ENCODE peak calls at places on chromosomes 12 and 14, in nine cellular contexts. H is neural crest cell, J is BJ, K is WTC11, O is neural progenitor cell, C is glutamatergic neuron, E is spleen, B is thoracic aorta, R is WERI-Rb-1. W is an unnamed sample.

GRCh38 chr12:33205986-33206385 is 233.6 kb downstream of the SYT10 start:
- DNase-seq in H (no peak), J (no peak), K (no peak), O (no peak), C (no peak), E (no peak), B (no peak), R (no peak), W (no peak)

GRCh38 chr12:459430-460258 is at the start of gene B4GALNT3:
- DNase-seq in H (peak; percentile 40), J (no peak), K (peak; percentile 72), O (peak; percentile 86), C (peak; percentile 67), E (peak; percentile 78), B (peak; percentile 13), R (peak; percentile 68), W (peak; percentile 75)

GRCh38 chr12:53101266-53101665 is 2.0 kb upstream of the SOAT2 start:
- DNase-seq in H (no peak), J (no peak), K (no peak), O (no peak), C (no peak), E (no peak), B (no peak), R (no peak), W (no peak)

GRCh38 chr14:35533357-35534129 is 421 bp upstream of the INSM2 start:
- DNase-seq in H (peak; percentile 86), J (no peak), K (peak; percentile 98), O (peak; percentile 96), C (peak; percentile 100), E (peak; percentile 84), B (no peak), R (peak; percentile 99), W (peak; percentile 68)

GRCh38 chr12:85955127-85955526 is 81.0 kb downstream of the NTS start:
- DNase-seq in H (no peak), J (no peak), K (no peak), O (no peak), C (no peak), E (no peak), B (no peak), R (no peak), W (no peak)

GRCh38 chr12:49043856-49044258 is 16.7 kb downstream of the KMT2D start:
- DNase-seq in H (peak; percentile 71), J (no peak), K (peak; percentile 91), O (peak; percentile 78), C (peak; percentile 89), E (peak; percentile 93), B (no peak), R (peak; percentile 81), W (peak; percentile 55)

GRCh38 chr12:16606201-16606849 is 363 bp upstream of the LMO3 start:
- DNase-seq in H (peak; percentile 49), J (no peak), K (peak; percentile 52), O (peak; percentile 58), C (peak; percentile 51), E (no peak), B (no peak), R (peak; percentile 76), W (peak; percentile 56)

GRCh38 chr12:5260086-5260485 is 171.8 kb upstream of the NTF3 start:
- DNase-seq in H (no peak), J (no peak), K (no peak), O (no peak), C (no peak), E (no peak), B (no peak), R (no peak), W (no peak)

GRCh38 chr12:64757778-64758177 is 1.4 kb downstream of the GNS start:
- DNase-seq in H (no peak), J (no peak), K (no peak), O (no peak), C (no peak), E (no peak), B (no peak), R (no peak), W (no peak)

GRCh38 chr14:104145826-104146642 is 7.6 kb downstream of the KIF26A start:
- DNase-seq in H (no peak), J (no peak), K (peak; percentile 10), O (no peak), C (no peak), E (peak; percentile 60), B (no peak), R (peak; percentile 3), W (no peak)

GRCh38 chr12:1457901-1458300 is 136.5 kb downstream of the FBXL14 start:
- DNase-seq in H (no peak), J (peak; percentile 78), K (no peak), O (no peak), C (no peak), E (no peak), B (peak; percentile 67), R (no peak), W (no peak)

GRCh38 chr12:11015775-11016430 is 6.5 kb downstream of the TAS2R19 start:
- DNase-seq in H (no peak), J (no peak), K (no peak), O (no peak), C (no peak), E (no peak), B (no peak), R (no peak), W (no peak)

GRCh38 chr12:124440841-124441381 is 126.5 kb downstream of the NCOR2 start:
- DNase-seq in H (no peak), J (no peak), K (no peak), O (peak; percentile 31), C (no peak), E (no peak), B (no peak), R (no peak), W (no peak)

GRCh38 chr12:109299849-109300248 is 9.2 kb downstream of the FOXN4 start:
- DNase-seq in H (no peak), J (no peak), K (no peak), O (no peak), C (no peak), E (peak; percentile 19), B (no peak), R (no peak), W (no peak)

GRCh38 chr12:109304485-109304884 is 4.6 kb downstream of the FOXN4 start:
- DNase-seq in H (no peak), J (no peak), K (no peak), O (no peak), C (peak; percentile 84), E (no peak), B (no peak), R (no peak), W (no peak)

GRCh38 chr12:109302770-109303169 is 6.3 kb downstream of the FOXN4 start:
- DNase-seq in H (no peak), J (no peak), K (no peak), O (no peak), C (no peak), E (no peak), B (no peak), R (no peak), W (no peak)

GRCh38 chr12:109301643-109302176 is 7.4 kb downstream of the FOXN4 start:
- DNase-seq in H (no peak), J (no peak), K (no peak), O (no peak), C (no peak), E (peak; percentile 9), B (no peak), R (no peak), W (no peak)

DNA sequence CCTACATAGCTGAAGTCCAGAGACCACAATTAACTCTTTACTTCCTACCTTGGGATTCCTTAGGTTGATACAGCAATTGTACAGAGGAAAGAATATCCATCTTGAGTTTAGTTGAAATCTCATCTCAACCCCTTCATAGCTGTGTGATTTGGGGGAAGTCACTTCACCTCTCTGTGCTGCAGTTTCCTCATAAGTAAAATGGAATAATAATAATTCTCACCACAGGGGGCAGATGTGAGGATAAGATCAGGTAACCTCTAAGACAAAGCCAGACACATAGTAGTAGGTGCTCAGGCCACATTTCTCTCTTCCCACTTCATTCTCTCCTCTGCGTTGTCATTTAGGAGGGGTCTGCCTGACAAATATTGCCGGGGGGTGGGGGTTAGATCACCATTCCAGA is 6.7 kb downstream of the FOXN4 start:
- DNase-seq in H (no peak), J (no peak), K (no peak), O (no peak), C (no peak), E (no peak), B (no peak), R (no peak), W (no peak)
- TF ChIP-seq CTCF in H (peak; percentile 45), J (no peak), K (no peak), O (no peak), C (peak; percentile 51), E (no peak), B (no peak), R (peak; percentile 13), W (peak; percentile 40)

GRCh38 chr12:122974892-122975789 is at the start of gene OGFOD2:
- DNase-seq in H (peak; percentile 78), J (peak; percentile 36), K (peak; percentile 92), O (peak; percentile 96), C (peak; percentile 91), E (peak; percentile 98), B (peak; percentile 61), R (peak; percentile 92), W (peak; percentile 76)
- TF ChIP-seq CTCF in H (no peak), J (no peak), K (no peak), O (no peak), C (no peak), E (no peak), B (no peak), R (no peak), W (no peak)

DNA sequence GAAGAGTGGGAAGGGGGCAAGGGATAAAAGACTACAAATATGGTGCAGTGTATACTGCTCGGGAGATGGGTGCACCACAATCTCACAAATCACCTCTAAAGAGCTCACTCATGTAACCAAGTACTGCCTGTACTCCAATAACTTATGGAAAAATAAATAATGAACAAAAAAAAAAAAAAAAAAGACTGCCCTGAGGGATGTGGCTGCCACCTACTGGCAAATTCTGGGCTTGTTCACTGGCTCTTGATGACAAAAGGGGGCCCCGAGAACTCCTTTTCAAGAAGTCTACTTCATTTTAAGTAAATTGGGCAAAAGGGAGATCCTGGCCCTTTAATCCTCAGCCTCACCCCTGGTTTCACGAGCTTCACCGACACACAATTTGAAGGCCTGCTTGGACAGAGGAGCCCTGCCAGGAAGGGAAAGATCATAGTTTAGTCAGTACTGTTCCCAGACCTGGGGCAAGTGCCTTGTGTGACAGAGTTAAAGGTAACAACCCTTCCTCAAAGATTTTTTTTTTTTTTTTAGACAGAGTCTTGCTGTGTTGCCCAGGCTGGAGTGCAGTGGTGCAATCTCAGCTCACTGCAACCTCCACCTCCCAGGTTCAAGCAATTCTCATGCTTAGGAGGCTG is 26.1 kb upstream of the STAC3 start:
- DNase-seq in H (no peak), J (no peak), K (peak; percentile 46), O (peak; percentile 46), C (no peak), E (no peak), B (no peak), R (no peak), W (no peak)
- TF ChIP-seq CTCF in H (peak; percentile 51), J (peak; percentile 61), K (no peak), O (peak; percentile 55), C (no peak), E (no peak), B (no peak), R (peak; percentile 34), W (peak; percentile 43)

DNA sequence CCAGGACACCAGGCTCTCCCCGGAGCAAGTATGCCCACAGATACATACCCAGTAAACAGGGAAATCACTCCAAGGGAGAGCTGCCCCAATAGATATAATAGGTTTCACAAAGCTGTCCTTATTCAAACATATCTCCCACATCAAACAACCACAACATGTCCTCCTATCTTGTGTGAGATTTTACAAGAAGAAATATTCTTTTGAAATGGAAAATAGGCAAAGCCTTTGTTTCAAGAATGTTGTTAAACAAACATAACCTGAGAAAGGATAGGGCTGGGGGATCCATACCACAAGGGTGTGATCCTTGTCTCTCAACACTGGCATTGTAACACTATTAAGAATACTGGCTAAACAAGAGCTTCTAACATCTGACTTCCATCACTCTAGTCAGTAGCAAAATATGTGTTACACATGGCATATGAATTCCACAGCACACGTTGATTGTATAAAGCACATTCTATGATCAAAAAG is 32.9 kb downstream of the LGR5 start:
- DNase-seq in H (no peak), J (no peak), K (no peak), O (no peak), C (no peak), E (no peak), B (no peak), R (no peak), W (no peak)
- TF ChIP-seq CTCF in H (no peak), J (no peak), K (no peak), O (no peak), C (no peak), E (no peak), B (no peak), R (no peak), W (no peak)

W was measured in progenitor cell of endocrine pancreas.